ENCODE peak calls at places on chromosomes 11 and 22, in nine cellular contexts. W is A549, Q is esophagus squamous epithelium, O is erythroblast, U is endothelial cell of umbilical vein, H is adrenal gland, Y is lower leg skin, D is Peyer's patch, P is NB4. A is an unnamed sample.

GRCh38 chr11:32137263-32137662 is 46.4 kb downstream of the RCN1 start:
- DNase-seq in H (no peak), U (peak), O (no peak), D (no peak), Q (no peak), Y (no peak), W (peak), P (no peak), A (peak)

GRCh38 chr22:37095113-37095512 is 14.4 kb downstream of the TMPRSS6 start:
- DNase-seq in Q (no peak), Y (no peak), W (no peak), P (no peak), O (no peak), D (no peak), U (no peak), H (no peak), A (no peak)

GRCh38 chr11:92340839-92341238 is 116.2 kb downstream of the FAT3 start:
- DNase-seq in O (peak), P (peak), Y (no peak), D (no peak), H (no peak), Q (no peak), W (peak), U (no peak), A (peak)

GRCh38 chr11:121063728-121064127 is 37.3 kb upstream of the TECTA start:
- DNase-seq in Y (no peak), P (peak), W (peak), H (no peak), D (no peak), U (no peak), O (peak), Q (no peak), A (no peak)

GRCh38 chr22:36921309-36922096 is 8.1 kb downstream of the CSF2RB start:
- DNase-seq in W (no peak), D (peak), Y (peak), O (peak), H (no peak), U (peak), Q (no peak), P (peak), A (no peak)

GRCh38 chr11:31606893-31607292 is 97.3 kb downstream of the ELP4 start:
- DNase-seq in P (no peak), H (no peak), D (no peak), U (no peak), Q (no peak), Y (no peak), O (no peak), W (no peak), A (no peak)

GRCh38 chr11:19746081-19746480 is 33.4 kb downstream of the NAV2 start:
- DNase-seq in P (no peak), H (no peak), W (no peak), D (no peak), Y (no peak), Q (no peak), O (no peak), U (no peak), A (no peak)

GRCh38 chr11:70233511-70233919 is 30.4 kb downstream of the FADD start:
- DNase-seq in Y (no peak), U (peak), Q (no peak), O (no peak), W (peak), H (no peak), D (no peak), P (peak), A (peak)

GRCh38 chr22:49155039-49155808 is 672.4 kb downstream of the BRD1 start:
- DNase-seq in O (no peak), H (no peak), U (no peak), Y (peak), Q (no peak), P (no peak), W (no peak), D (no peak), A (no peak)

GRCh38 chr11:68322031-68322388 is 9.6 kb downstream of the LRP5 start:
- DNase-seq in P (no peak), Y (no peak), D (no peak), W (no peak), H (no peak), O (no peak), U (no peak), Q (no peak), A (no peak)

GRCh38 chr11:130813638-130814037 is 102.6 kb downstream of the SNX19 start:
- DNase-seq in H (no peak), W (no peak), Y (no peak), O (no peak), D (no peak), P (no peak), U (no peak), Q (no peak), A (no peak)

GRCh38 chr22:38798496-38798895 is 4.6 kb upstream of the DNAL4 start:
- DNase-seq in P (no peak), H (no peak), Q (no peak), O (no peak), D (no peak), W (no peak), U (no peak), Y (no peak), A (no peak)

GRCh38 chr11:28442113-28442512 is 333.9 kb downstream of the METTL15 start:
- DNase-seq in W (peak), D (no peak), U (no peak), Q (no peak), Y (no peak), O (no peak), P (no peak), H (no peak), A (no peak)

GRCh38 chr22:20180640-20181039 is 29.8 kb upstream of the CCDC188 start:
- DNase-seq in P (no peak), O (no peak), D (no peak), H (no peak), U (no peak), Y (no peak), Q (no peak), W (no peak), A (no peak)
- TF ChIP-seq POLR2A in P (no peak), O (no peak), D (no peak), H (no peak), U (no peak), Y (no peak), Q (no peak), W (no peak), A (no peak)

DNA sequence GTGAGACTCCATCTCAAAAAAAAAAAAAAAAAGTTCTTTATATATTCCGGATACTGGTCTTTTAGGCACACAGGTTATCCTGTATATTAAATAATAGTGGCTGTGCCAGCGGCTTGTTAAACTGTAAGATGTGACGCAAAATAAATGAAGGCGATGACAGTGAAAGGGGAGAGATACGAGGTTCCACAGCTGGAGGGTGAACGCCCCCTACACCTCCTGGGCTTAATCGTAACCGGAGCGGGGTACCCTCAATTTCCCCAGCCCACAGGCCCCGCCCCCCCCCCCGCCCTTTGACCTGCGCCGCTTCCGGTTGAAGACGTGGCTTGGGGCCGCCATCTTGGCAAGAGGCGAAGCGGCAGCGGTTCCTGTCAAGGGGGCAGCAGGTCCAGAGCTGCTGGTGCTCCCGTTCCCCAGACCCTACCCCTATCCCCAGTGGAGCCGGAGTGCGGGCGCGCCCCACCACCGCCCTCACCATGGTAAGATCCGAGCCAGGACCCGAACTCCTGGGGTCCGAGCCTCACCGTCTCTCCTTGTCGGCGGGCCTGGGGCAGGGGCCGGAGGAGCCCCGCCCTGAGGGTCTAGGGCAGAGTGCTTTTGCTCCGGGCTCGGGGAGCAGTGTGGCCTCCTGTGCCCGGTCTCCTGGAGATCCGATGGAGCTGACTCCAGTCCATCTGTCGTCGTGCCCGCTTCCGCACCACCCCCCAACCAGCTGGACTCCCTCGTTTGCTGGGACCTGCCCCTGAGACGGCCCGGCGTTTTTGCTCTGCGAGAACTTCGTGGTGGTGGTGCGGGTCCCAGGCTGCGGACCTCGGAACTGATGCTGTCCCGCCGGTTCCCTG is at the start of gene ARCN1:
- DNase-seq in D (peak), Q (peak), Y (peak), U (peak), P (peak), W (peak), H (peak), O (peak), A (peak)
- TF ChIP-seq POLR2A in D (peak), Q (no peak), Y (no peak), U (peak), P (peak), W (peak), H (peak), O (peak), A (peak)

GRCh38 chr11:131867457-131868257 is 497.2 kb downstream of the NTM start:
- DNase-seq in Y (no peak), Q (no peak), W (peak), O (peak), P (peak), U (peak), D (no peak), H (peak), A (peak)
- TF ChIP-seq POLR2A in Y (no peak), Q (no peak), W (no peak), O (no peak), P (no peak), U (no peak), D (no peak), H (no peak), A (no peak)

GRCh38 chr22:23896166-23896522 is 2.0 kb downstream of the MIF start:
- DNase-seq in D (no peak), Q (no peak), U (no peak), Y (no peak), O (no peak), P (no peak), W (no peak), H (no peak), A (no peak)

GRCh38 chr22:23897320-23897719 is 3.1 kb downstream of the MIF start:
- DNase-seq in Q (no peak), P (peak), H (no peak), U (no peak), O (no peak), D (no peak), W (no peak), Y (no peak), A (no peak)

GRCh38 chr22:23896523-23897186 is 2.5 kb downstream of the MIF start:
- DNase-seq in U (no peak), Q (no peak), P (peak), O (peak), W (no peak), H (no peak), Y (no peak), D (no peak), A (no peak)

GRCh38 chr22:23899042-23899745 is 5.0 kb downstream of the MIF start:
- DNase-seq in Q (no peak), H (no peak), P (no peak), D (no peak), W (no peak), Y (no peak), O (no peak), U (no peak), A (no peak)

GRCh38 chr22:23898006-23898974 is 4.1 kb downstream of the MIF start:
- DNase-seq in Q (no peak), P (peak), D (no peak), U (no peak), W (no peak), O (peak), Y (no peak), H (no peak), A (no peak)
- TF ChIP-seq POLR2A in Q (no peak), P (no peak), D (no peak), U (no peak), W (no peak), O (no peak), Y (no peak), H (no peak), A (no peak)

DNA sequence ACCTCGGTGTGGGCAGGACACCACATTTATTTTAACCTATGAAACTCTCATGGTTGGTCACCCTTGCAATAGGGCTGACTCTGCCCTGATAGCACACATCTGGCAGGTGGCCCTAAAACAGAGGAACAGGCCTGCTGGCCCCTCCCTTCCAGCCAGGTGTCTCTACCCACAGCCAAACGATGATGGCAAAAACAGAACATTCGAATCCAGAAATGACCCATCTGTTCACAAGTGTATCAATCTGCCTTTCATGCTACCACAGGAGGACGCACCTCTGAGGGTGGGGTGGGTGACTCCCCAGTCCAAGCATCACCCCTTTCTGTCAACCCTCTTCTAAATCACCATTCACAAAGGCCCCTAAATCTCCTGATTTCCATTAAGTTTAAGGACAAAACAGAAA is 118.1 kb downstream of the ETS1 start:
- DNase-seq in U (no peak), P (no peak), W (no peak), H (no peak), Y (no peak), Q (no peak), D (peak), O (no peak), A (no peak)
- TF ChIP-seq POLR2A in U (no peak), P (no peak), W (no peak), H (no peak), Y (no peak), Q (no peak), D (no peak), O (no peak), A (no peak)

DNA sequence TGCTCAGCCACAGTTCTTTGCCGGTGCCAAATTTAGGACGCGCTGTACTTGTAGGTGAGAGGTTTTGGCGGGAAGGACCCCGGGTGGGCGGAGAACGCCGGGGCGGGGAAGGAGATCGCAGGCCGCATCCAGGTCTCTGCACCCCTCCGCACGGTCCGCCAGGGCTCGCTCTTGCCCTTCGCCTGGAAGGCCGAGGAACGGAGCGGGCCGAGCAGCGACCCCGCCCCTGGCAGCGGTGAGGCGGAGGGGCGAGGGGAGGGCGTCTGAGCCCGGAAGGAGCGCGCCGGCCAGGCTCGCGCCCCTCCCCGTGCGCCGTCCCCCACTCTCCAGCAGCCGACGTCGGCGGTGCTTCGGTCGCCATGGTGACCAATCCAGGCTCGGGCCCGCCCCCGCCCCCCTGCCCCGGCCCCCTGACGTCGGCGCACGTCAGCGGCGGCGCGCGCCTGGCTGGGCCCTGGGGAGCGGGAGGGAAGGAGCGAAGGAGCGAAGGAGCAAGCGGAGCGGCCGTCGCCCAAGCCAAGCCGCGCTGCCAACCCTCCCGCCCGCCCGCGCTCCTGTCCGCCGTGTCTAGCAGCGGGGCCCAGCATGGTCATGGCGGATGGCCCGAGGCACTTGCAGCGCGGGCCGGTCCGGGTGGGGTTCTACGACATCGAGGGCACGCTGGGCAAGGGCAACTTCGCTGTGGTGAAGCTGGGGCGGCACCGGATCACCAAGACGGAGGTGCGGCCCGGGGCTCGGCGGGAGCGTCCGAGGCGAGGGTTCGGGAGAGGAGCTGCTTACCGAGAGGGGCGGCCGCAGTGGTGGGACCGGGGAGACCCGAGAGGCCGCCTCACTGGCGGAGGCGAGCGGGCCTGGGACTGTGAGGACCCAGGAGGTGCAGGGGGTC is at the start of gene SIK2:
- DNase-seq in W (peak), O (peak), P (peak), U (peak), D (peak), Y (peak), Q (peak), H (peak), A (peak)
- TF ChIP-seq POLR2A in W (peak), O (peak), P (peak), U (no peak), D (no peak), Y (no peak), Q (no peak), H (peak), A (no peak)